ENCODE peak calls at places on chromosomes 2 and 18, in seven cellular contexts. I is upper lobe of left lung, N is PC-3, B is cardiac muscle cell, O is osteoblast, J is hepatocyte, C is HCT116. G is an unnamed sample.

GRCh38 chr2:180040146-180040925 is 33.2 kb upstream of the CWC22 start:
- DNase-seq in O (no peak), N (peak), C (no peak), J (no peak), B (peak), I (no peak), G (peak)

GRCh38 chr2:235463893-235464292 is 29.9 kb upstream of the AGAP1 start:
- DNase-seq in C (no peak), I (peak), B (peak), J (no peak), N (no peak), O (peak), G (peak)

GRCh38 chr2:12649602-12650400 is 66.9 kb upstream of the TRIB2 start:
- DNase-seq in O (no peak), N (no peak), C (no peak), I (no peak), B (peak), J (peak), G (no peak)

GRCh38 chr2:170996316-170996715 is 67.3 kb downstream of the GORASP2 start:
- DNase-seq in C (no peak), B (peak), J (no peak), O (no peak), I (no peak), N (no peak), G (peak)

GRCh38 chr2:1789610-1790009 is 45.3 kb upstream of the PXDN start:
- DNase-seq in B (no peak), I (no peak), J (no peak), N (no peak), O (no peak), C (no peak), G (no peak)

GRCh38 chr2:223937535-223937934 is 7.6 kb downstream of the WDFY1 start:
- DNase-seq in I (no peak), N (no peak), J (no peak), C (no peak), O (no peak), B (no peak), G (no peak)

GRCh38 chr2:33069894-33070651 is 123.3 kb downstream of the LTBP1 start:
- DNase-seq in I (no peak), C (peak), N (peak), O (peak), J (peak), B (peak), G (peak)

GRCh38 chr2:106963156-106963555 is 77.2 kb upstream of the ST6GAL2 start:
- DNase-seq in J (no peak), B (peak), N (no peak), O (no peak), I (no peak), C (no peak), G (peak)

GRCh38 chr18:54911551-54911950 is 47.7 kb downstream of the CCDC68 start:
- DNase-seq in J (no peak), C (no peak), I (no peak), B (no peak), O (peak), N (no peak), G (no peak)

GRCh38 chr2:105403785-105404698 is 5.2 kb upstream of the FHL2 start:
- DNase-seq in O (peak), C (peak), I (no peak), N (peak), J (peak), B (peak), G (peak)

GRCh38 chr2:66269166-66269565 is 165.8 kb upstream of the MEIS1 start:
- DNase-seq in N (no peak), I (no peak), C (no peak), J (no peak), B (no peak), O (no peak), G (no peak)

GRCh38 chr18:62509779-62510178 is 13.0 kb upstream of the ZCCHC2 start:
- DNase-seq in B (no peak), C (no peak), J (no peak), N (no peak), I (no peak), O (no peak), G (no peak)

GRCh38 chr2:227310756-227311110 is 14.3 kb upstream of the MFF start:
- DNase-seq in J (no peak), I (no peak), O (no peak), B (no peak), C (peak), N (peak), G (no peak)

GRCh38 chr2:12304494-12305228 is 412.1 kb upstream of the TRIB2 start:
- DNase-seq in C (no peak), B (peak), I (no peak), O (peak), N (peak), J (no peak), G (peak)

GRCh38 chr2:164917296-164917903 is 37.9 kb downstream of the SLC38A11 start:
- DNase-seq in O (no peak), J (peak), C (peak), I (no peak), N (peak), B (peak), G (peak)

GRCh38 chr2:68714866-68715265 is 19.7 kb upstream of the ARHGAP25 start:
- DNase-seq in I (peak), C (no peak), O (no peak), J (no peak), B (no peak), N (no peak), G (no peak)

GRCh38 chr2:25473758-25474335 is 132.1 kb upstream of the DNMT3A start:
- DNase-seq in J (no peak), C (no peak), B (peak), N (no peak), I (no peak), O (no peak), G (peak)

GRCh38 chr2:48346124-48346536 is 183.8 kb upstream of the STON1 start:
- DNase-seq in B (peak), C (no peak), I (peak), J (peak), O (no peak), N (peak), G (peak)

GRCh38 chr2:27078267-27079194 is at the start of gene EMILIN1:
- DNase-seq in O (peak), N (no peak), B (peak), C (no peak), I (peak), J (peak), G (peak)

GRCh38 chr2:27080140-27080469 is 1.7 kb downstream of the EMILIN1 start:
- DNase-seq in C (no peak), J (no peak), N (no peak), O (peak), B (no peak), I (no peak), G (no peak)

GRCh38 chr2:27080603-27080938 is 2.2 kb downstream of the EMILIN1 start:
- DNase-seq in N (no peak), C (no peak), O (no peak), J (no peak), I (no peak), B (no peak), G (no peak)

GRCh38 chr2:27077231-27077630 is 1.2 kb upstream of the EMILIN1 start:
- DNase-seq in C (no peak), B (no peak), O (peak), I (no peak), N (no peak), J (no peak), G (no peak)

DNA sequence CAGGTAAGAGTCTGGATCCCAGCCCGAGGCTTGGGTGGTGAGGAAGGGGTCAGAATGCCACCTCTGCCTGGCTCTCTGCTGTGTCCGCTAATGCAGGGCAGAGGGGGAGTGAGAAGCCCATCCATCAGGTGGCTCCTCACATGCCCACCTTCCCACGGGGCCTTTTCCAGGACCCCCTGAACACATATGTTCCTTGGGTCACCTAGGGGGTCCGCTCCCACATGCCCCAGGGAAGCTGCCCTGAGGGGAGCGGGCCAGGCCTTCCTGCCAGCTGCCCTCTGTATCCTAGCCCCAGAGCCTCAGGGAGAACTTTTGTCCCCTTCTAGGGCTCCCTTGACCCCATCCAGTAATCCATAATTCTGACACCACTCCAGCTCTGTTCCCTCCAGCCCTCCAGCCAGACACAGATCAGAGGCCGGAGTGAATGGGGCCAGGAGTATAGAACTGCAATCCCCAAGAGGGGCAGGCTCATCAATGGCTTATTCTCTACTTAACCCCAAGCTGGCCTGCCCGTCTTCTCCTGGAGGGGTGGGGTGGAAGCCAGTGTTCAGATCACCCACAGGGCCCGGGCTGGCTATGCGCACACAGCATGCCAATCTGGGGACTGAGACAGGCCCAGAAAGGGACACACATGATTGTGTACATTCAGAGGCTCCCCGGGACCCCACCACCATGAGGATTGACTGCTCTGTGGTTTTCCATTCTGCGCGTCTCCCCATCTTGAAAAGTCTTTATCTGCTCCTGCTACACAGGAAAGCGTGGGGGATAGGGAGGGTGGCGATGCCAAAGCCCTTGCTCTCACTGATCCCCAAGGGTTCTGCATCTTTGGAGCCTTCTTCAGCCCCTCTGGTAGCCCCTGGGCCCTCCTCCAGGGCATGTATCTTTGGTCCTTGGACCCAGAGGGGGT is 1.1 kb downstream of the EMILIN1 start:
- DNase-seq in C (no peak), B (peak), J (no peak), N (no peak), I (no peak), O (peak), G (no peak)
- H3K4me3 ChIP-seq in C (no peak), B (no peak), J (peak), N (no peak), I (peak), O (peak), G (peak)

DNA sequence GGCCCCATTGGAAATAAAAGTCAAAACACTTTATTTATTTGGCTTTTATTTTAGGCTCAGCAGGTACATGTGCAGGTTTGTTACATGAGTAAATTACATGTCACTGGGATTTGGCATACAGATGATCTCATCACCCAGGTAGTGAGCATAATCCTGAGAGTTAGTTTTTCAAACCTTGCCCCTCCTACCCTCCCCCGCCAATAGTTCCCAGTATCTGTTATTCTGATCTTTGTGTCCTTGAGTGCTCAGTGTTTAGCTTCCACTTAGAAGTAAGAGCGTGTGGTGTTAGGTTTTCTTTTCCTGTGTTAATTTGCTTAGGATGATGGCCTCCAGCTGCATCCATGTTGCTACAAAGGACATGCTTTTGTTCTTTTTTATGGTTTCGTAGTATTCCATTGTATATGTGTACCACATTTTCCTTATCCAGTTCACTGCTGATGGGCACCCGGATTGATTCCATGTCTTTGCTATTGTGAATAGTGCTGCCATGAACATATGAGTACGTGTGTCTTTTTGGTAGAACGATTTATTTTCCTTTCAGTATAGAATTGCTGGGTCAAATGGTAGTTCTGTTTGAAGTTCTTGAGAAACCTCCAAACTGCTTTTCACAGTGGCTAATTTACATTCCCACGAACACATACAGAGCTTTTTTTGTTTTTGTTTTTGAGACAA is 47.9 kb downstream of the ARMC9 start:
- DNase-seq in I (no peak), N (no peak), C (no peak), B (no peak), J (no peak), O (no peak), G (no peak)
- TF ChIP-seq CTCF in I (no peak), N (no peak), C (no peak), B (no peak), J (no peak), O (no peak), G (no peak)

DNA sequence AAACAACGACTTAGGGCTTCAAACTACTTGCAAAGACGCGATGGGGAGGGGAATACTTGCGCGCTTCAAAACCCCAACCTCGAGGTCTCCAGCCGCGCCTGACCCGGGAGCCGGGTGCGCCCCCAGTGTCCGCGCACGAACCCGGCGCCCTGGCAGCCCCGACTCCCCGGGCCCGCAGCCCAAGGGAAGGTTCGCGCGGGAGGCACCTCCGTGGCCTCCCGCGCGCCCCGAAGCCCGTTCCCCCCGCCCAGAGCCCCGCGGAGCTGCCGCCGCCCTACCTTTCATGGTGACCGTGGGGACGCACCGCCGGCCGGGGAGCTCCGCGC is 308 bp downstream of the COLEC12 start:
- DNase-seq in B (peak), J (peak), O (peak), I (no peak), C (no peak), N (no peak), G (peak)
- H3K4me3 ChIP-seq in B (peak), J (peak), O (peak), I (peak), C (no peak), N (peak), G (peak)

DNA sequence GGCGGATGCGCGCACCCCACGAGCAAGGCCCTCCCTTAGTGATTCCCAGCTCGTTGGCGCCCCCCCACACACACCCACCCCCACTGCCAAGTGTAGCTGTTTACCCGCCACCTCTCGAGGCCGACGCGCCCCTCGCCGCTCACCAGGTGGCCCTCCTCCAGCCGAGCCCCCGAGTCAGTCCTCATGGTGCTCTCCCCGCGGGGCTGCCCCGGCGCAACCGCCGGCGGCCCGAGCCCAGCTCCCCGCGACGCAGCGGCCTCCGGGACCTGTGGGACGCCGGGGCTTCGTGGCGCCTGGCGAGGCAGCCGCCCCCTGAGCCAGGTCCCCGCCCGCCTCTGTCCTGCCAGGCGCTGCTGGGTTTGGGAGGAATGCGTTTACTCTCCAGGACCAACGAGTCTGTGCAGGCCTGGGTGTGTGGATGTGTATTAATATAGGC is at the start of gene TMEM237:
- DNase-seq in C (peak), N (peak), O (peak), I (no peak), J (peak), B (peak), G (peak)
- TF ChIP-seq CTCF in C (no peak), N (no peak), O (no peak), I (no peak), J (no peak), B (no peak), G (no peak)

GRCh38 chr2:182864949-182865348 is 1.5 kb downstream of the FRZB start:
- DNase-seq in I (no peak), N (no peak), J (no peak), O (no peak), C (no peak), B (no peak), G (no peak)
- H3K4me3 ChIP-seq in I (no peak), N (no peak), J (no peak), O (no peak), C (no peak), B (no peak), G (no peak)

GRCh38 chr2:202104286-202104870 is 31.3 kb downstream of the KIAA2012 start:
- DNase-seq in O (peak), C (peak), N (peak), I (peak), J (peak), B (peak), G (peak)
- TF ChIP-seq CTCF in O (peak), C (peak), N (peak), I (no peak), J (peak), B (peak), G (peak)

GRCh38 chr2:39150890-39151497 is 30.1 kb upstream of the SOS1 start:
- DNase-seq in N (peak), C (no peak), O (no peak), J (no peak), B (no peak), I (no peak), G (no peak)
- H3K4me3 ChIP-seq in N (no peak), C (no peak), O (no peak), J (no peak), B (no peak), I (no peak), G (no peak)

GRCh38 chr2:229865033-229865432 is 56.8 kb downstream of the TRIP12 start:
- DNase-seq in I (no peak), N (no peak), O (no peak), C (no peak), B (no peak), J (no peak), G (no peak)
- TF ChIP-seq CTCF in I (no peak), N (no peak), O (no peak), C (no peak), B (no peak), J (no peak), G (no peak)

GRCh38 chr2:58364098-58364497 is 123.0 kb upstream of the FANCL start:
- DNase-seq in N (no peak), O (no peak), B (no peak), C (no peak), J (no peak), I (no peak), G (no peak)
- H3K4me3 ChIP-seq in N (no peak), O (no peak), B (no peak), C (no peak), J (no peak), I (no peak), G (no peak)

GRCh38 chr18:72700961-72701710 is 157.0 kb upstream of the CBLN2 start:
- DNase-seq in O (no peak), B (peak), I (no peak), N (peak), C (no peak), J (peak), G (peak)
- TF ChIP-seq CTCF in O (peak), B (no peak), I (no peak), N (peak), C (no peak), J (peak), G (peak)

G was measured in fibroblast of the aortic adventitia.